ENCODE peak calls at places on chromosome 5, in four cellular contexts. One of them, this sample, is unnamed. For H3K36me3, the result is how much of the 10 kb centered on the place peaks cover.

GRCh38 chr5:89181546-89181945 is 298.6 kb upstream of the MEF2C start:
- DNase-seq in fibroblast of lung: no peak
- DNase-seq in tibial artery: no peak
- DNase-seq in GM23248: no peak
- DNase-seq in this sample: no peak

GRCh38 chr5:170360712-170361501 is 28.3 kb downstream of the KCNMB1 start:
- DNase-seq in fibroblast of lung: no peak
- DNase-seq in tibial artery: no peak
- DNase-seq in GM23248: no peak
- DNase-seq in this sample: no peak

GRCh38 chr5:55187370-55187769 is 14.4 kb upstream of the CDC20B start:
- DNase-seq in fibroblast of lung: no peak
- DNase-seq in tibial artery: no peak
- DNase-seq in GM23248: peak
- DNase-seq in this sample: no peak

GRCh38 chr5:147451125-147451524 is 58.7 kb downstream of the DPYSL3 start:
- DNase-seq in fibroblast of lung: no peak
- DNase-seq in tibial artery: no peak
- DNase-seq in GM23248: no peak
- DNase-seq in this sample: no peak

GRCh38 chr5:15966066-15966640 is 213.4 kb downstream of the MARCHF11 start:
- DNase-seq in fibroblast of lung: peak
- DNase-seq in tibial artery: no peak
- DNase-seq in GM23248: peak
- DNase-seq in this sample: no peak

GRCh38 chr5:177610131-177610769 is 10.3 kb downstream of the B4GALT7 start:
- DNase-seq in fibroblast of lung: no peak
- DNase-seq in tibial artery: no peak
- DNase-seq in GM23248: no peak
- DNase-seq in this sample: no peak

GRCh38 chr5:39624268-39624886 is 199.6 kb upstream of the DAB2 start:
- DNase-seq in fibroblast of lung: peak
- DNase-seq in tibial artery: no peak
- DNase-seq in GM23248: peak
- DNase-seq in this sample: no peak

GRCh38 chr5:65127181-65127901 is 354.4 kb downstream of the ADAMTS6 start:
- DNase-seq in fibroblast of lung: peak
- DNase-seq in tibial artery: no peak
- DNase-seq in GM23248: peak
- DNase-seq in this sample: no peak

GRCh38 chr5:143008809-143009521 is 238.8 kb downstream of the ARHGAP26 start:
- DNase-seq in fibroblast of lung: peak
- DNase-seq in tibial artery: no peak
- DNase-seq in GM23248: peak
- DNase-seq in this sample: peak

GRCh38 chr5:160169326-160169725 is 50.1 kb upstream of the PWWP2A start:
- DNase-seq in fibroblast of lung: peak
- DNase-seq in tibial artery: peak
- DNase-seq in GM23248: peak
- DNase-seq in this sample: no peak

GRCh38 chr5:179182601-179183000 is 122.4 kb downstream of the ZNF354C start:
- DNase-seq in fibroblast of lung: no peak
- DNase-seq in tibial artery: no peak
- DNase-seq in GM23248: no peak
- DNase-seq in this sample: no peak

GRCh38 chr5:55702612-55703345 is 9.3 kb downstream of the SLC38A9 start:
- DNase-seq in fibroblast of lung: no peak
- DNase-seq in tibial artery: no peak
- DNase-seq in GM23248: no peak
- DNase-seq in this sample: no peak

GRCh38 chr5:149756354-149756753 is 26.2 kb downstream of the PPARGC1B start:
- DNase-seq in fibroblast of lung: no peak
- DNase-seq in tibial artery: no peak
- DNase-seq in GM23248: no peak
- DNase-seq in this sample: no peak

GRCh38 chr5:7078901-7079300 is 317.0 kb upstream of the ADCY2 start:
- DNase-seq in fibroblast of lung: no peak
- DNase-seq in tibial artery: no peak
- DNase-seq in GM23248: peak
- DNase-seq in this sample: no peak

GRCh38 chr5:177508837-177509236 is 789 bp downstream of the DOK3 start:
- DNase-seq in fibroblast of lung: no peak
- DNase-seq in tibial artery: no peak
- DNase-seq in GM23248: no peak
- DNase-seq in this sample: no peak

DNA sequence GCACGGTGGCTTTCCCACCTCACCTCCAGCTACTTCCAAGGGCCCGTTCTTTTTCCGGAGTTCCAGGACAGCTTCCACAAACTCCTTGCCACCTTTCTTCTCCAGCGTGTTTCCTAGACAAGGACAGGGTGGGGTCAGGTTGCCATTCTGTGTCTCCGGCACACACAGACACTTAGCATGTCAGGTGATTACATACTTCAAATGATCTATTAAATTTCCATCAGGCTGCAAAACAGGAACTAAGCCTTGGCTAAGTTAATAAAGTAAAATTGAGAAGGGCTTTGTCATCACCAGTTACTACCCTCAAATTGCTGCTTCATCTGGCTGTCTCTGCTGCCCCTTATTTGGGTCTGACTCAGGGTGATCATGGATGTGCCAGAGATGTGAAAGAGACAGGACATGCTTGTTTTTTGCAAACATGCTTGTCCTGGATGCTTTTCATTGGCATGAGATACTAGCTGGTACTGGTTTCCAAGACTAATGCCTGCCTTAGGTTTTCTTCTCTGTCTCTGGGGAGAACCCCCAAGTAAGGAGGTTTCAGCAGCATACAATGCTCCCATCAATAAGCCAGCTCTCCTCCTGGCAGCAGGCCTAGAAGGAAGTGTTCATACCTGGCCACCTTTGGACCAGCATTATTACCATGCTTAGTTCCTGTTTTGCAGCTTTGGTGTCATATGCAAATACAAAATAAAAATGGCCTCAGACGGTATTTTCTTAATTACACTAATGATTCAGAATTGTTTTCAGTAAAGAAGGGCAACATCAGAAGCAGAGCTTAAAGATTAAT is 52.9 kb downstream of the MACROH2A1 start:
- DNase-seq in fibroblast of lung: no peak
- DNase-seq in tibial artery: no peak
- DNase-seq in GM23248: no peak
- DNase-seq in this sample: no peak
- H3K36me3 ChIP-seq in fibroblast of lung: under half
- H3K36me3 ChIP-seq in tibial artery: half or more
- H3K36me3 ChIP-seq in GM23248: under half
- H3K36me3 ChIP-seq in this sample: half or more

DNA sequence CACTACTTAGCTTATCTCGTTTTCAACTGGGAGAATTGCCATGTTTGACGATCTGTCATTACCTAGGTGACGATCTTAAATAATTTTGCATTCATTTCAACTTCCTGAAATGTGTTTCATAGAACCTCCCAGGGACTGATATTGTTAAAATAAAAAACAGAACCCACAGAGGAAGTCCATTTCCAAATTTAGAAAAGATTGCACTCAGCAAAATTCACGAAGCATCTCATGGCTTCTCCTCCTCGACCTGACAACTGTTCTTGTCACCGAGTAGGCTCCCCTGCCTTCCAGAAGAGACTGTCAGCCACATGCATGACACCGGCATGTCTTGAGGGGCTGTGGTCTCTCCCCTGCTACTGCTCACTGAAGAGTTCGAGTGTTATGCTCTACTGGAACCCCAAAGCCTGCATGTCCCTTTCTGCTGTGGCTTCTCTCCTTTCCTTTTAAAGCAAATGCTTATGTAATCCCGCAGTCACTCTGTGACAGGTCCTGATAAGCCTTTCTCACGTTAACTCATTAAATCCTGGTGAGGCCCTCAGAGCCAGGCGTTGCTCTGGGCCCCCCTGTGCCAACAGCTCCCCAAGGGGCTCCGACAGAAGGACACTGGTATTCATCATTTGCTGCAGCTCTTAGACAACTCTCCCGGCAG is 26.8 kb upstream of the ANKRD33B start:
- DNase-seq in fibroblast of lung: no peak
- DNase-seq in tibial artery: no peak
- DNase-seq in GM23248: no peak
- DNase-seq in this sample: no peak
- H3K4me3 ChIP-seq in fibroblast of lung: no peak
- H3K4me3 ChIP-seq in tibial artery: peak
- H3K4me3 ChIP-seq in GM23248: no peak
- H3K4me3 ChIP-seq in this sample: peak

DNA sequence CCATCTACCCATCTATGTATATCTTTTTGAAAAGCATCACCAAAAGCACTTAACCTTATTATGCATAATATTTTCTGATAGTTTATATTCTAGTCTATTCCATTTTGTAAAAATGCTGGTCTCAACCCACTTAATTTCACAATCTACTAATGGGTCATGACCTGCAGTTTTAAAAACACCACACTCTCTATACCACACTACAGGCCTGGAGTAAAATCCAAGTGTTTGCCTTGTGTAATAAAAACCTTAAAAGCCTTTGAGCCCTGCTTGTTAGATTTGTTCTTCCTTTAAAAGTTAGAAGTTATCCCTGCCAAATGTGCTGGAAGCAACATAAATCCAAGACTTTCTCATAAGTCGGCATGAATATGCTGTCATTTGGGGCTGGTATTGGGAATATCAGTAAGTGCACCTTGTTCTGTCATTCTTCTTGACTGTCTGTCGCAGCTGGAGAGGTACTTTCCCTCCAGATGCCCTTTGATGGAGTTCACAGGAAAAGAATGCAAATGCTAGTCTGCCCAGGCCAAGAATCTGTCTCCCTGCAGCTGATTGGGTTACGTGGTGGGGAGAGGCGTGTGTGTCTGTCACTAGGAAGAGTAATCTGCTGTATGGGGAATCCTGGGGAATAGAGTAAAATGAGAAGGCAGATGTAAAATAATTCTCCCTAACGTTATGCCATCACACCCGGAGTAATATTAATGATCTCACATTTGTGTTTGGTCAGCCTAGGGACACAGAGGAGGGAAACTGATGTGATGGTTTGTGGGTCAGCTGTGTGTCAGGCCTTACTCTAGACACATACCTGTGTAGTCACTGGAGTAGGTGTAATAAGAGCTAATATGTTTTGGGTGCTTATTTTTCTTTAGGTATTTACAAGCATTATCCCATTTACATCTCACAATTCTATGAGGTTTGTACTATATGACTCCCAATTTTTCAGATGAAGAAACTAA is 79.4 kb downstream of the ZNF366 start:
- DNase-seq in fibroblast of lung: peak
- DNase-seq in tibial artery: no peak
- DNase-seq in GM23248: peak
- DNase-seq in this sample: no peak
- H3K27ac ChIP-seq in fibroblast of lung: no peak
- H3K27ac ChIP-seq in tibial artery: peak
- H3K27ac ChIP-seq in GM23248: no peak
- H3K27ac ChIP-seq in this sample: peak

DNA sequence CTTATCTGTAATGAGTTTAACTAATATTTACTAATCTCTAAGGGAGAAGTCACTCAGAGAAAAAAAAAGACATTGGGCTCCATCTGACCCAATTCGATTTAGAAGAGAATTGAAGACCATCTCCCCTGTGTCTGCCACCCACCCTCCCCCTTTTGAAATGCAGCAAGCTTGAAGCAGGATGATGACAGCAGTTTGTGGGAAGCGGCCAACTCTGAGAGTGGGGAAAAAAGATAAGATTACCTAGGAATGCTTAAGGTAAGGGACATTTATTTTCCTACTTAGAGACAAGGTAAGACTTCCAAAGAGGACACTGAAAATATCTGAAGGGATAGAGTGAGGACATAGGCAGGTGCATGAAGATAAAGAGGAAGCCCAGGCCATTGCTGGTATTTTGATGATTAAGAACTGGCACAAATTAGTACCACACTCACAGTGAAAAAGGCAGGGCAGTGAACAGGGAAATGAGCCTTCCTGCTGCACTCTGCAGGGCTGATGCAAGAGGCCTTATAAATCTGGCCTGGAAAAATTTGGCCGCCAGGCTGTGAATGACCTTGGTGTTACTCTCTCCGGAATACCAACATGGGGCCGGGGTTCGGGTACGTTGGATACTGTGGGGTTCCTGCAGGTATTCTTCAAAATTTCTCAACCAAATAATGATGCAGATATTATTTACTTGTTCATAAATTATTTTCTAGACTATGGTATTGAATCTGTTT is 42.3 kb downstream of the HTR1A start:
- DNase-seq in fibroblast of lung: no peak
- DNase-seq in tibial artery: no peak
- DNase-seq in GM23248: no peak
- DNase-seq in this sample: no peak
- H3K36me3 ChIP-seq in fibroblast of lung: under half
- H3K36me3 ChIP-seq in tibial artery: under half
- H3K36me3 ChIP-seq in GM23248: under half
- H3K36me3 ChIP-seq in this sample: under half

DNA sequence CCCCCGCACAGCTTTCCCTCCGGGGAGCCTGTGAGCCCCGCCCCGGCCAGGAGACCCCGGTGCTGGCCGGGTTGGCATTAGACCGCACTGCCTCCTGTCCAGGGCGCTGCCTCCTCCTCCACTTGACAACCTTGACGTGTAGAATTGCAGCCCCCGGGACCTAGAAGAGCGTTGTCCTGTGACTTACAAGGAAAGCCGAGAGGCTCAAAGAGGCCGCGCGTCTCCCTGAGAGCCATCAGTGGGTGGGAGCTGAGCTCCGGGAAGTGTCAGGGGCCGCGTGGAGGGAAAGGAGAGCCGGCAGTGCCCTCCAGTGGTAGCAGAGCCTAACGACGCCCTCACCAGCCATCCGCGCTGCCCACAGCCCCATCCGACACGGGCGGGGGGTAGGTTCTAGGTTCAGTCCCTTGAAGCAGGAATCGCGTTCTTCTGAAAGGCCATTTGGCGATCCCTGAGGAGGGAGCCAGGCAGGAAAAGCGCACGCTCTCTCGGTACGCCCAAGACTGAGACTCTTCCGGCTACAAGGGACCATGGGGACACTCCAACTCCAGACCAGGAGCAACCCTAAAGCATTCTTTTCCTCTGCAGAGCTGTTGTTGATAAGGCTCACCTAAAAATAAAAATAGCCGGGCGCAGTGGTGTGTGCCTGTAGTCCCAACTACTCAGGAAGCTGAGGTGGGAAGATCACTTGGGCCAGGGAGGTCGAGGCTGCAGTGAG is 40.6 kb upstream of the SAP30L start:
- DNase-seq in fibroblast of lung: peak
- DNase-seq in tibial artery: peak
- DNase-seq in GM23248: peak
- DNase-seq in this sample: peak
- H3K4me3 ChIP-seq in fibroblast of lung: peak
- H3K4me3 ChIP-seq in tibial artery: peak
- H3K4me3 ChIP-seq in GM23248: peak
- H3K4me3 ChIP-seq in this sample: peak